ENCODE peak calls at places on chromosome 7, in four cellular contexts. A, S, N and E are unnamed samples.

GRCh38 chr7:47581821-47582747 is at the start of gene TNS3:
- DNase-seq in A (no peak), S (peak), N (peak), E (no peak)

GRCh38 chr7:22417349-22417748 is 60.4 kb upstream of the RAPGEF5 start:
- DNase-seq in A (no peak), S (no peak), N (no peak), E (no peak)

GRCh38 chr7:64640504-64640903 is 25.4 kb upstream of the ZNF107 start:
- DNase-seq in A (no peak), S (no peak), N (no peak), E (no peak)

GRCh38 chr7:111744501-111745155 is 182.3 kb upstream of the IMMP2L start:
- DNase-seq in A (no peak), S (no peak), N (no peak), E (no peak)

GRCh38 chr7:129093867-129094456 is 39.1 kb upstream of the TNPO3 start:
- DNase-seq in A (no peak), S (no peak), N (no peak), E (no peak)

GRCh38 chr7:128906766-128907559 is 3.5 kb downstream of the KCP start:
- DNase-seq in A (no peak), S (peak), N (no peak), E (no peak)

GRCh38 chr7:5629941-5630340 is 151.5 kb downstream of the RNF216 start:
- DNase-seq in A (peak), S (no peak), N (peak), E (no peak)

GRCh38 chr7:50368366-50368765 is 63.9 kb downstream of the IKZF1 start:
- DNase-seq in A (no peak), S (no peak), N (no peak), E (no peak)

GRCh38 chr7:139840776-139841175 is 11.7 kb downstream of the TBXAS1 start:
- DNase-seq in A (no peak), S (no peak), N (no peak), E (no peak)

GRCh38 chr7:42980514-42980913 is 48.3 kb downstream of the MRPL32 start:
- DNase-seq in A (no peak), S (no peak), N (no peak), E (no peak)

GRCh38 chr7:5514440-5515035 is 90.9 kb upstream of the TNRC18 start:
- DNase-seq in A (no peak), S (no peak), N (no peak), E (no peak)

GRCh38 chr7:45622058-45622457 is 47.9 kb downstream of the ADCY1 start:
- DNase-seq in A (no peak), S (no peak), N (no peak), E (no peak)

GRCh38 chr7:5139998-5140397 is 50.0 kb upstream of the WIPI2 start:
- DNase-seq in A (peak), S (peak), N (no peak), E (no peak)

GRCh38 chr7:28481131-28481926 is 69.0 kb downstream of the CREB5 start:
- DNase-seq in A (no peak), S (no peak), N (no peak), E (no peak)

GRCh38 chr7:142329062-142329788 is 71.4 kb upstream of the PRSS58 start:
- DNase-seq in A (no peak), S (no peak), N (no peak), E (no peak)

GRCh38 chr7:101818699-101819071 is 1.3 kb downstream of the CUX1 start:
- DNase-seq in A (no peak), S (no peak), N (no peak), E (no peak)

GRCh38 chr7:101817930-101818698 is 688 bp downstream of the CUX1 start:
- DNase-seq in A (no peak), S (no peak), N (no peak), E (no peak)

GRCh38 chr7:101820703-101821102 is 3.3 kb downstream of the CUX1 start:
- DNase-seq in A (no peak), S (no peak), N (no peak), E (no peak)

GRCh38 chr7:101819913-101820522 is 2.6 kb downstream of the CUX1 start:
- DNase-seq in A (no peak), S (no peak), N (no peak), E (no peak)

GRCh38 chr7:101819183-101819582 is 1.8 kb downstream of the CUX1 start:
- DNase-seq in A (no peak), S (no peak), N (no peak), E (no peak)
- H3K27ac ChIP-seq in A (no peak), S (no peak), N (no peak), E (no peak)

GRCh38 chr7:88002617-88003016 is 68.6 kb downstream of the ADAM22 start:
- DNase-seq in A (no peak), S (no peak), N (no peak), E (no peak)
- H3K27ac ChIP-seq in A (no peak), S (no peak), N (no peak), E (no peak)

GRCh38 chr7:7438851-7439250 is 96.8 kb downstream of the COL28A1 start:
- DNase-seq in A (peak), S (no peak), N (no peak), E (no peak)
- H3K27ac ChIP-seq in A (peak), S (no peak), N (no peak), E (no peak)

GRCh38 chr7:99030145-99030856 is 113.6 kb downstream of the SMURF1 start:
- DNase-seq in A (no peak), S (no peak), N (no peak), E (no peak)
- H3K27ac ChIP-seq in A (no peak), S (no peak), N (peak), E (peak)

GRCh38 chr7:11589251-11589650 is 242.7 kb downstream of the THSD7A start:
- DNase-seq in A (no peak), S (no peak), N (no peak), E (no peak)
- H3K27ac ChIP-seq in A (no peak), S (no peak), N (no peak), E (no peak)

DNA sequence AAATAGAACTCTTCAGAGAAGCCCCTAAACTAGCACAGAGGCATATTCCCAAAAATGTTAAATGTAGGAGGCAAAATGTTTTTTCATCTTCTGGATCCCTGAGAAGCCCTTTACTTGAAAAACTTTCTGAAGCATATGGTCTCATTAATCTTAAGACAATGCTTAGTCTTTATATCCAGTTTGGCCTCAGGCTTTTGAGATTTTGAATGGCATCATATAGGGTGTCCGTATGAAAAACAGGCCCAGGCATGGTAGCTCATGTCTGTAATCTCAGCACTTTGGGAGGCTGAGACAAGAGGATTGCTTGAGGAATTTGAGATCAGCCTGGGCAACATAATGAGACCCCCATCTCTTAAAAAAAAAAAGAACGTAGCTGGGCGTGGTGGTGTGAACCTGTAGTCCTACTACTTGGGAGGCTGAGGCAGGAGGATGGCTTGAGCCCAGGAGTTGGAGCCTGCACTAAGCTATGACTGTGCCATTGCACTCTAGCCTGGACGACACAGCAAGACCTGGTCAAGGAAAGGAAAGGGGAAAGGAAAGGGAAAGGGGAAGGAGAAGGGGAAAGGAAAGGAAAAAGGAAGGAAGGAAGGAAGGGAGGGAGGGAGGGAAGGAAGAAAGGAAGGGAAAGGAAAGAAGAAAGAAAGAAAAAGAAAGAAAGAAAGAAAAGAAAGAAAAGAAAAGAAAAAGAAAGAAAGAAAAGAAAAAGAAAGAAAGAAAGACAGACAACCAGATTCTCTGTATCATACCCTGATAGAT is 119.4 kb downstream of the CDK6 start:
- DNase-seq in A (no peak), S (no peak), N (no peak), E (no peak)
- H3K27ac ChIP-seq in A (no peak), S (no peak), N (peak), E (peak)

GRCh38 chr7:21099955-21100354 is 313.3 kb upstream of the SP8 start:
- DNase-seq in A (no peak), S (no peak), N (no peak), E (no peak)
- H3K27ac ChIP-seq in A (no peak), S (no peak), N (no peak), E (no peak)

GRCh38 chr7:30433082-30433481 is 45.5 kb downstream of the NOD1 start:
- DNase-seq in A (no peak), S (peak), N (peak), E (no peak)
- H3K27ac ChIP-seq in A (no peak), S (no peak), N (no peak), E (no peak)